ENCODE peak calls at places on chromosome 10, in nine cellular contexts. Y is BJ; N is substantia nigra; X is G401; B is WTC11; M is NCI-H1092 treated with DMSO at 0.1 percent for 48 hours; F is right lobe of liver; E is T-helper 2 cell; U is activated naive CD4-positive, alpha-beta T cell. A is an unnamed sample.

GRCh38 chr10:71045188-71045841 is 156.9 kb upstream of the PCBD1 start:
- DNase-seq in Y (no peak), N (no peak), X (no peak), B (no peak), M (peak), F (no peak), E (no peak), U (no peak), A (no peak)

GRCh38 chr10:29925771-29926345 is 133.5 kb downstream of the JCAD start:
- DNase-seq in Y (no peak), N (no peak), X (no peak), B (no peak), M (no peak), F (no peak), E (no peak), U (no peak), A (no peak)

GRCh38 chr10:34145751-34146150 is 669.3 kb downstream of the PARD3 start:
- DNase-seq in Y (no peak), N (no peak), X (no peak), B (no peak), M (no peak), F (no peak), E (no peak), U (no peak), A (no peak)

GRCh38 chr10:79315602-79315920 is 31.7 kb upstream of the PPIF start:
- DNase-seq in Y (no peak), N (no peak), X (no peak), B (no peak), M (no peak), F (no peak), E (no peak), U (no peak), A (no peak)

GRCh38 chr10:75924309-75924920 is 493.0 kb downstream of the LRMDA start:
- DNase-seq in Y (no peak), N (no peak), X (no peak), B (no peak), M (no peak), F (no peak), E (no peak), U (no peak), A (no peak)

GRCh38 chr10:19930936-19931859 is 115.0 kb downstream of the PLXDC2 start:
- DNase-seq in Y (no peak), N (no peak), X (peak), B (no peak), M (no peak), F (peak), E (no peak), U (no peak), A (no peak)

GRCh38 chr10:101694056-101694673 is 805 bp downstream of the FBXW4 start:
- DNase-seq in Y (no peak), N (no peak), X (peak), B (peak), M (peak), F (peak), E (peak), U (peak), A (no peak)

GRCh38 chr10:45557275-45557905 is 115.2 kb downstream of the ZFAND4 start:
- DNase-seq in Y (no peak), N (no peak), X (no peak), B (no peak), M (no peak), F (no peak), E (no peak), U (no peak), A (no peak)

GRCh38 chr10:92268763-92269162 is 22.1 kb downstream of the CPEB3 start:
- DNase-seq in Y (no peak), N (no peak), X (no peak), B (no peak), M (no peak), F (no peak), E (no peak), U (no peak), A (no peak)